ENCODE peak calls at places on chromosomes 1 and 21, in four cellular contexts. One of them, this sample, is unnamed.

GRCh38 chr1:3510136-3510955 is 55.9 kb downstream of the ARHGEF16 start:
- DNase-seq in right lobe of liver: no peak
- DNase-seq in upper lobe of right lung: no peak
- DNase-seq in astrocyte of the spinal cord: no peak
- DNase-seq in this sample: no peak

GRCh38 chr1:94866178-94866822 is 46.1 kb downstream of the SLC44A3 start:
- DNase-seq in right lobe of liver: no peak
- DNase-seq in upper lobe of right lung: no peak
- DNase-seq in astrocyte of the spinal cord: peak; percentile 88
- DNase-seq in this sample: no peak

GRCh38 chr21:31347435-31348032 is 3.5 kb upstream of the TIAM1 start:
- DNase-seq in right lobe of liver: no peak
- DNase-seq in astrocyte of the spinal cord: peak; percentile 50
- DNase-seq in upper lobe of right lung: no peak
- DNase-seq in this sample: no peak

GRCh38 chr1:173161510-173162221 is 45.5 kb downstream of the TNFSF4 start:
- DNase-seq in astrocyte of the spinal cord: peak; percentile 82
- DNase-seq in upper lobe of right lung: no peak
- DNase-seq in right lobe of liver: no peak
- DNase-seq in this sample: no peak

GRCh38 chr1:71193153-71193552 is 112.3 kb upstream of the ZRANB2 start:
- DNase-seq in astrocyte of the spinal cord: peak; percentile 5
- DNase-seq in right lobe of liver: no peak
- DNase-seq in upper lobe of right lung: no peak
- DNase-seq in this sample: no peak

GRCh38 chr21:31460985-31461384 is 116.9 kb upstream of the TIAM1 start:
- DNase-seq in upper lobe of right lung: no peak
- DNase-seq in astrocyte of the spinal cord: no peak
- DNase-seq in right lobe of liver: no peak
- DNase-seq in this sample: no peak

GRCh38 chr21:31682625-31683024 is 23.1 kb downstream of the SOD1 start:
- DNase-seq in upper lobe of right lung: no peak
- DNase-seq in right lobe of liver: no peak
- DNase-seq in astrocyte of the spinal cord: no peak
- DNase-seq in this sample: no peak

GRCh38 chr1:174364996-174365760 is 82.6 kb upstream of the GPR52 start:
- DNase-seq in upper lobe of right lung: no peak
- DNase-seq in right lobe of liver: no peak
- DNase-seq in astrocyte of the spinal cord: no peak
- DNase-seq in this sample: no peak

GRCh38 chr1:115136106-115136505 is 46.8 kb upstream of the TSPAN2 start:
- DNase-seq in upper lobe of right lung: no peak
- DNase-seq in astrocyte of the spinal cord: no peak
- DNase-seq in right lobe of liver: no peak
- DNase-seq in this sample: no peak

GRCh38 chr21:25558123-25558522 is 49.2 kb downstream of the MRPL39 start:
- DNase-seq in astrocyte of the spinal cord: no peak
- DNase-seq in right lobe of liver: no peak
- DNase-seq in upper lobe of right lung: no peak
- DNase-seq in this sample: no peak

GRCh38 chr1:94061513-94062443 is 59.2 kb downstream of the ABCA4 start:
- DNase-seq in astrocyte of the spinal cord: peak; percentile 83
- DNase-seq in upper lobe of right lung: peak; percentile 72
- DNase-seq in right lobe of liver: peak; percentile 82
- DNase-seq in this sample: no peak

GRCh38 chr1:24558902-24559791 is 3.3 kb downstream of the NCMAP start:
- DNase-seq in upper lobe of right lung: peak; percentile 87
- DNase-seq in astrocyte of the spinal cord: peak; percentile 82
- DNase-seq in right lobe of liver: no peak
- DNase-seq in this sample: peak; percentile 87

GRCh38 chr1:244074559-244075171 is 23.6 kb downstream of the ZBTB18 start:
- DNase-seq in astrocyte of the spinal cord: no peak
- DNase-seq in right lobe of liver: no peak
- DNase-seq in upper lobe of right lung: no peak
- DNase-seq in this sample: no peak

GRCh38 chr1:94602312-94602711 is 60.8 kb upstream of the F3 start:
- DNase-seq in astrocyte of the spinal cord: peak; percentile 65
- DNase-seq in upper lobe of right lung: peak; percentile 75
- DNase-seq in right lobe of liver: no peak
- DNase-seq in this sample: no peak

GRCh38 chr1:9293512-9294439 is 1.1 kb downstream of the SPSB1 start:
- DNase-seq in right lobe of liver: no peak
- DNase-seq in upper lobe of right lung: peak; percentile 81
- DNase-seq in astrocyte of the spinal cord: no peak
- DNase-seq in this sample: no peak

GRCh38 chr1:247054992-247055415 is 23.6 kb downstream of the ZNF670 start:
- DNase-seq in astrocyte of the spinal cord: peak; percentile 52
- DNase-seq in upper lobe of right lung: no peak
- DNase-seq in right lobe of liver: no peak
- DNase-seq in this sample: no peak

GRCh38 chr1:246691622-246692495 is 32.4 kb upstream of the SCCPDH start:
- DNase-seq in right lobe of liver: no peak
- DNase-seq in upper lobe of right lung: no peak
- DNase-seq in astrocyte of the spinal cord: no peak
- DNase-seq in this sample: no peak

GRCh38 chr1:109213824-109214693 is at the start of gene SARS1:
- DNase-seq in astrocyte of the spinal cord: peak; percentile 86
- DNase-seq in upper lobe of right lung: peak; percentile 94
- DNase-seq in right lobe of liver: peak; percentile 92
- DNase-seq in this sample: peak; percentile 96

GRCh38 chr1:158027485-158027884 is 34.0 kb downstream of the KIRREL1 start:
- DNase-seq in right lobe of liver: no peak
- DNase-seq in upper lobe of right lung: no peak
- DNase-seq in astrocyte of the spinal cord: no peak
- DNase-seq in this sample: no peak

GRCh38 chr1:1351511-1352427 is 2.6 kb upstream of the DVL1 start:
- DNase-seq in right lobe of liver: no peak
- DNase-seq in astrocyte of the spinal cord: no peak
- DNase-seq in upper lobe of right lung: no peak
- DNase-seq in this sample: peak; percentile 89

GRCh38 chr1:84407524-84408318 is 9.4 kb downstream of the DNASE2B start:
- DNase-seq in right lobe of liver: peak; percentile 46
- DNase-seq in astrocyte of the spinal cord: no peak
- DNase-seq in upper lobe of right lung: no peak
- DNase-seq in this sample: no peak

GRCh38 chr1:202122639-202123335 is at the start of gene GPR37L1:
- DNase-seq in astrocyte of the spinal cord: peak; percentile 36
- DNase-seq in right lobe of liver: peak; percentile 70
- DNase-seq in upper lobe of right lung: peak; percentile 87
- DNase-seq in this sample: no peak

GRCh38 chr1:170114916-170115315 is 30.8 kb upstream of the NTMT2 start:
- DNase-seq in upper lobe of right lung: no peak
- DNase-seq in astrocyte of the spinal cord: peak; percentile 40
- DNase-seq in right lobe of liver: no peak
- DNase-seq in this sample: no peak

GRCh38 chr1:218779341-218779831 is 394.3 kb upstream of the LYPLAL1 start:
- DNase-seq in astrocyte of the spinal cord: peak; percentile 50
- DNase-seq in upper lobe of right lung: no peak
- DNase-seq in right lobe of liver: no peak
- DNase-seq in this sample: no peak

GRCh38 chr1:67947114-67947513 is 103.3 kb downstream of the DIRAS3 start:
- DNase-seq in astrocyte of the spinal cord: no peak
- DNase-seq in upper lobe of right lung: no peak
- DNase-seq in right lobe of liver: no peak
- DNase-seq in this sample: no peak

GRCh38 chr1:71351438-71351837 is 270.6 kb upstream of the ZRANB2 start:
- DNase-seq in upper lobe of right lung: no peak
- DNase-seq in right lobe of liver: no peak
- DNase-seq in astrocyte of the spinal cord: peak; percentile 72
- DNase-seq in this sample: no peak

GRCh38 chr1:172338295-172338735 is 82.2 kb upstream of the C1orf105 start:
- DNase-seq in astrocyte of the spinal cord: no peak
- DNase-seq in upper lobe of right lung: no peak
- DNase-seq in right lobe of liver: no peak
- DNase-seq in this sample: no peak

GRCh38 chr1:168499094-168500049 is 44.4 kb downstream of the XCL2 start:
- DNase-seq in right lobe of liver: no peak
- DNase-seq in upper lobe of right lung: no peak
- DNase-seq in astrocyte of the spinal cord: peak; percentile 12
- DNase-seq in this sample: no peak

GRCh38 chr1:225838793-225839192 is 28.9 kb downstream of the EPHX1 start:
- DNase-seq in astrocyte of the spinal cord: no peak
- DNase-seq in right lobe of liver: no peak
- DNase-seq in upper lobe of right lung: no peak
- DNase-seq in this sample: no peak

GRCh38 chr1:168767885-168768584 is 39.0 kb upstream of the DPT start:
- DNase-seq in right lobe of liver: peak; percentile 56
- DNase-seq in upper lobe of right lung: no peak
- DNase-seq in astrocyte of the spinal cord: peak; percentile 54
- DNase-seq in this sample: peak; percentile 52

GRCh38 chr1:207711285-207711684 is 40.6 kb upstream of the CD46 start:
- DNase-seq in astrocyte of the spinal cord: no peak
- DNase-seq in upper lobe of right lung: no peak
- DNase-seq in right lobe of liver: no peak
- DNase-seq in this sample: no peak

GRCh38 chr1:115056395-115056798 is 26.8 kb downstream of the TSHB start:
- DNase-seq in astrocyte of the spinal cord: peak; percentile 43
- DNase-seq in right lobe of liver: no peak
- DNase-seq in upper lobe of right lung: no peak
- DNase-seq in this sample: peak; percentile 74

GRCh38 chr1:3469849-3470649 is 15.6 kb downstream of the ARHGEF16 start:
- DNase-seq in right lobe of liver: no peak
- DNase-seq in upper lobe of right lung: peak; percentile 50
- DNase-seq in astrocyte of the spinal cord: no peak
- DNase-seq in this sample: peak; percentile 67

GRCh38 chr1:233614173-233614742 is 352 bp downstream of the KCNK1 start:
- DNase-seq in astrocyte of the spinal cord: peak; percentile 50
- DNase-seq in upper lobe of right lung: peak; percentile 73
- DNase-seq in right lobe of liver: peak; percentile 54
- DNase-seq in this sample: peak; percentile 82

GRCh38 chr1:208203127-208203847 is 40.9 kb downstream of the PLXNA2 start:
- DNase-seq in upper lobe of right lung: peak; percentile 77
- DNase-seq in right lobe of liver: peak; percentile 61
- DNase-seq in astrocyte of the spinal cord: peak; percentile 88
- DNase-seq in this sample: no peak

GRCh38 chr21:35377505-35378090 is 328.5 kb upstream of the RUNX1 start:
- DNase-seq in right lobe of liver: no peak
- DNase-seq in upper lobe of right lung: no peak
- DNase-seq in astrocyte of the spinal cord: no peak
- DNase-seq in this sample: no peak

GRCh38 chr1:112973788-112974187 is 17.8 kb upstream of the SLC16A1 start:
- DNase-seq in right lobe of liver: no peak
- DNase-seq in astrocyte of the spinal cord: no peak
- DNase-seq in upper lobe of right lung: no peak
- DNase-seq in this sample: no peak

GRCh38 chr1:229402993-229403392 is 30.9 kb downstream of the ACTA1 start:
- DNase-seq in right lobe of liver: no peak
- DNase-seq in astrocyte of the spinal cord: no peak
- DNase-seq in upper lobe of right lung: peak; percentile 41
- DNase-seq in this sample: no peak

GRCh38 chr1:193179094-193179493 is 7.3 kb downstream of the B3GALT2 start:
- DNase-seq in right lobe of liver: no peak
- DNase-seq in upper lobe of right lung: no peak
- DNase-seq in astrocyte of the spinal cord: no peak
- DNase-seq in this sample: no peak
- H3K4me3 ChIP-seq in right lobe of liver: no peak overlapping the region
- H3K4me3 ChIP-seq in upper lobe of right lung: no peak overlapping the region
- H3K4me3 ChIP-seq in astrocyte of the spinal cord: no peak overlapping the region
- H3K4me3 ChIP-seq in this sample: no peak overlapping the region

GRCh38 chr1:17618558-17619247 is 79.2 kb downstream of the ARHGEF10L start:
- DNase-seq in upper lobe of right lung: no peak
- DNase-seq in right lobe of liver: no peak
- DNase-seq in astrocyte of the spinal cord: no peak
- DNase-seq in this sample: no peak
- H3K4me3 ChIP-seq in upper lobe of right lung: peak overlapping the region; percentile 46
- H3K4me3 ChIP-seq in right lobe of liver: no peak overlapping the region
- H3K4me3 ChIP-seq in astrocyte of the spinal cord: no peak overlapping the region
- H3K4me3 ChIP-seq in this sample: no peak overlapping the region

DNA sequence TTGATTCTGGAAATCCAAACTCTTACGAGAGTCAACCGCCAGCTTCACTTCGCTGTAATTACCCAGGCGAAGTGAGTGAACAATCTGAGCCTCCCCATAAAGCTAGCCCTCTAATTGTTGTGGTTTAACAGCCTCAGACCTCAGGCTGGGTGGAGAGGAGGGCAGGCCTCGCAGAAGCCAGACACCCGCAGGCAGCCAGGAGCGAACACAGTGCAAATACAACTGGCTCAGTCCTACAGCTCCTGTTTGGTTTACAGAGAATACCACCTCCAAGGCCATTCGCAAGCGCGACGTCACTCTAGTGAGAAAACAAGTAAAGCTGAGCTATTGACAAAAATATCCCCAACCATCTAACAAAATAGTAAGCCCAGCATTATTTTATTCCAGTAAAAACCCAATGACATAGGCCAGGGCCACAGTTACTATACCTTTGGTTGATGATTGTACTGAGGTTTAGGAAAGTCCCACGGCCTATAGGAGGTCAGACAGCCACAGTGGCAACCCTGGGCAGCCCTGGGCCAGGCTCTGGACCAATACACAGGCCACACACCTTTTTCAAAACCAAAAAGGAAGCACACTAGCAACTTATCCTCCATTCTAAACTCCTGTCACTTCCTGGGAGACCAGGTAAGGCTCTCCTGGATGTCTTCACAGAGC is 163.3 kb downstream of the ETS2 start:
- DNase-seq in astrocyte of the spinal cord: no peak
- DNase-seq in upper lobe of right lung: no peak
- DNase-seq in right lobe of liver: no peak
- DNase-seq in this sample: no peak
- H3K4me3 ChIP-seq in astrocyte of the spinal cord: no peak overlapping the region
- H3K4me3 ChIP-seq in upper lobe of right lung: no peak overlapping the region
- H3K4me3 ChIP-seq in right lobe of liver: no peak overlapping the region
- H3K4me3 ChIP-seq in this sample: no peak overlapping the region

DNA sequence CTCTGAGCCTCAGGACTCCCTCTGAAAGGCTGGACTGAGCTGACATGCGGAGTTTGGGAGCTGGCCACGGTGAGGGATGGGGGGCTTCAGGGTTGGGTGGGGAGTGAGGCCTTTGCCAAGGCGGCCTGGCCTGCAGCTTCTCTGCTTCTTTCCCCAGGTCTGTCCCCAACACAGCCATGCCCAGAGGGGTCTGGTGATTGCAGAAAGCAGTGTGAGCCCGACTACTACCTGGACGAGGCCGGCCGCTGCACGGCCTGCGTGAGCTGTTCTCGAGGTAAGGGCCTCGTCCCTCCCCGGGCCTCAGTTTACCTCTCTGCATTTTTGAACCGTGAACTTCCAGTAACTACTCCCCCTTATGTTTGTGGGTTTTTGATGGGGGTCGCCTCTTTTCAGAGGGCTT is 48.6 kb downstream of the TNFRSF8 start:
- DNase-seq in right lobe of liver: no peak
- DNase-seq in astrocyte of the spinal cord: no peak
- DNase-seq in upper lobe of right lung: no peak
- DNase-seq in this sample: no peak
- H3K4me3 ChIP-seq in right lobe of liver: no peak overlapping the region
- H3K4me3 ChIP-seq in astrocyte of the spinal cord: no peak overlapping the region
- H3K4me3 ChIP-seq in upper lobe of right lung: no peak overlapping the region
- H3K4me3 ChIP-seq in this sample: no peak overlapping the region